ENCODE peak calls at places on chromosomes 4 and X, in four cellular contexts. Y is heart left ventricle, F is breast epithelium, T is cardiac fibroblast. W is an unnamed sample.
A peak's percentile ranks its signal among the peaks of the same experiment; 100 is the strongest.

GRCh38 chr4:88690355-88690754 is 7.3 kb downstream of the NAP1L5 start:
- DNase-seq in Y (no peak), F (no peak), T (peak; percentile 80), W (peak; percentile 47)

GRCh38 chr4:88382621-88383020 is 4.0 kb downstream of the HERC6 start:
- DNase-seq in Y (no peak), F (no peak), T (peak; percentile 2), W (no peak)

GRCh38 chr4:94536649-94537464 is 85.1 kb downstream of the PDLIM5 start:
- DNase-seq in Y (no peak), F (no peak), T (peak; percentile 41), W (no peak)

GRCh38 chrX:15930585-15930984 is 76.0 kb upstream of the AP1S2 start:
- DNase-seq in Y (no peak), F (no peak), T (peak; percentile 66), W (peak; percentile 28)

GRCh38 chr4:107586321-107586720 is 133.7 kb downstream of the PAPSS1 start:
- DNase-seq in Y (no peak), F (no peak), T (peak; percentile 12), W (no peak)

GRCh38 chr4:123478859-123479345 is 82.3 kb downstream of the SPRY1 start:
- DNase-seq in Y (no peak), F (peak; percentile 45), T (peak; percentile 26), W (peak; percentile 89)

GRCh38 chr4:8541981-8542715 is 38.0 kb upstream of the GPR78 start:
- DNase-seq in Y (no peak), F (no peak), T (no peak), W (no peak)

GRCh38 chr4:3213101-3213416 is 35.9 kb upstream of the MSANTD1 start:
- DNase-seq in Y (no peak), F (no peak), T (no peak), W (no peak)

GRCh38 chr4:93152461-93152860 is 676.1 kb upstream of the ATOH1 start:
- DNase-seq in Y (no peak), F (no peak), T (no peak), W (no peak)

GRCh38 chrX:55008571-55009358 is 8.6 kb downstream of the APEX2 start:
- DNase-seq in Y (no peak), F (no peak), T (peak; percentile 15), W (peak; percentile 47)

GRCh38 chr4:4607336-4608213 is 65.7 kb upstream of the STX18 start:
- DNase-seq in Y (no peak), F (no peak), T (no peak), W (no peak)

GRCh38 chr4:188228279-188228678 is 89.0 kb downstream of the TRIML1 start:
- DNase-seq in Y (no peak), F (no peak), T (no peak), W (no peak)

GRCh38 chr4:91448668-91449330 is 855.0 kb upstream of the GRID2 start:
- DNase-seq in Y (no peak), F (no peak), T (peak; percentile 8), W (no peak)

GRCh38 chr4:95086532-95086931 is 328.8 kb downstream of the BMPR1B start:
- DNase-seq in Y (no peak), F (no peak), T (no peak), W (no peak)

GRCh38 chr4:157994863-157995262 is 178.0 kb downstream of the GASK1B start:
- DNase-seq in Y (no peak), F (no peak), T (peak; percentile 44), W (peak; percentile 40)

GRCh38 chr4:42816189-42816588 is 76.3 kb upstream of the GRXCR1 start:
- DNase-seq in Y (no peak), F (no peak), T (no peak), W (no peak)

GRCh38 chr4:6649216-6649615 is 8.7 kb downstream of the MRFAP1 start:
- DNase-seq in Y (no peak), F (no peak), T (no peak), W (no peak)

GRCh38 chr4:37976513-37976912 is 16.3 kb downstream of the PTTG2 start:
- DNase-seq in Y (no peak), F (no peak), T (peak; percentile 16), W (peak; percentile 16)

GRCh38 chrX:104315555-104315954 is 60.8 kb upstream of the ESX1 start:
- DNase-seq in Y (no peak), F (no peak), T (peak; percentile 35), W (peak; percentile 68)

GRCh38 chr4:112142152-112142551 is 3.1 kb upstream of the FAM241A start:
- DNase-seq in Y (no peak), F (no peak), T (no peak), W (no peak)

GRCh38 chrX:110087485-110088356 is 84.8 kb downstream of the TMEM164 start:
- DNase-seq in Y (no peak), F (no peak), T (peak; percentile 97), W (peak; percentile 91)

GRCh38 chr4:113293673-113294072 is 244.2 kb downstream of the ANK2 start:
- DNase-seq in Y (no peak), F (no peak), T (no peak), W (no peak)

GRCh38 chrX:102714994-102715393 is 2.7 kb downstream of the GPRASP2 start:
- DNase-seq in Y (no peak), F (no peak), T (no peak), W (no peak)

GRCh38 chr4:147788791-147789190 is 56.9 kb downstream of the ARHGAP10 start:
- DNase-seq in Y (no peak), F (no peak), T (no peak), W (peak; percentile 77)

GRCh38 chr4:147791870-147792269 is 60.0 kb downstream of the ARHGAP10 start:
- DNase-seq in Y (no peak), F (no peak), T (peak; percentile 37), W (no peak)

GRCh38 chr4:147789596-147789995 is 57.7 kb downstream of the ARHGAP10 start:
- DNase-seq in Y (no peak), F (no peak), T (peak; percentile 36), W (peak; percentile 66)

GRCh38 chr4:147791341-147791740 is 59.5 kb downstream of the ARHGAP10 start:
- DNase-seq in Y (no peak), F (no peak), T (no peak), W (no peak)

GRCh38 chr4:147790412-147790811 is 58.5 kb downstream of the ARHGAP10 start:
- DNase-seq in Y (no peak), F (no peak), T (no peak), W (no peak)
- H3K4me3 ChIP-seq in Y (no peak overlapping the region), F (no peak overlapping the region), T (no peak overlapping the region), W (no peak overlapping the region)

DNA sequence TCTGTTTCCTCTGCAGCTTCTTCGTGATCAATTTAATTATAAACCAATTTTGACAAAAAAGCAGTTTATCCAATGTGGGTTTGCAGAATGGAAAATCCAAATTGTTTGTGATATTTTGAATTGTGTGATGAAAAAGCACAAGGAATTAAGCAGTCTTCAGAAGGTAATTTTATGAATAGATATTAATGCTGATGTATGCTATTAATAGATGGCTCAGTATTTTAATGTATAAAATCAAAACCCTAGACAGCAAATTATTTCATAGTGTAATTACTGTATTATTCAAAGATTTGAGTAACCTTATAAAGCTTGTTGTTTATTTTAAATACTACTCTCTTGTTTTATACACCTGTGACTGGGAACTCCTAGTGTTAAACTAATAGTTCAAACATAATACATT is 20.0 kb downstream of the CEP44 start:
- DNase-seq in Y (no peak), F (no peak), T (no peak), W (no peak)
- TF ChIP-seq CTCF in Y (no peak), F (no peak), T (no peak), W (no peak)

GRCh38 chrX:154457491-154458115 is 478 bp upstream of the PLXNA3 start:
- DNase-seq in Y (peak; percentile 38), F (no peak), T (no peak), W (no peak)
- H3K4me3 ChIP-seq in Y (peak overlapping the region; percentile 61), F (peak overlapping the region; percentile 61), T (peak overlapping the region; percentile 46), W (peak overlapping the region; percentile 54)

DNA sequence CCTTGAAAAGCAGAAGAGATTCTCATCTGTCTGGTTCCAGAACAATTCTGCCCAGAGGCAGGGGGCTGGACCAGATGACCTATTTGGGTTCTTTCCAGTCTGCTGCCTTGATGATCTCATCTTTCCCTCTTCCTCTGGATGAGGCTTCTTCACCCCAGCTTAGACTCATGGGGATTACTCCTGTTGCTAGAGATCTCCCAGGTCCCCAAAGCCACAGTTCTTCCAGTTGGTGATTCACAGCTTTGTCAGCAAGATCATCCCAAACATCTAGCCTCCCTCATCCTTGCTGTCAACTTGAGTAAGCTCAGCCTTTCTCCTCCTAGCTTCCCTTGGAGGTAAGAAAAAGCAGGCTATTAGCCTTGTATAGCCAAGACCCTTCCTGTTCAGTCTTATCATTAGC is 64.2 kb upstream of the PJA1 start:
- DNase-seq in Y (no peak), F (no peak), T (peak; percentile 71), W (peak; percentile 51)
- TF ChIP-seq CTCF in Y (no peak), F (no peak), T (no peak), W (no peak)

GRCh38 chr4:55398461-55398860 is 2.7 kb downstream of the TMEM165 start:
- DNase-seq in Y (no peak), F (no peak), T (peak; percentile 78), W (peak; percentile 59)

GRCh38 chr4:55397024-55397520 is 1.3 kb downstream of the TMEM165 start:
- DNase-seq in Y (no peak), F (peak; percentile 19), T (peak; percentile 52), W (peak; percentile 23)

GRCh38 chr4:55396305-55397023 is 707 bp downstream of the TMEM165 start:
- DNase-seq in Y (peak; percentile 69), F (peak; percentile 21), T (peak; percentile 70), W (peak; percentile 56)

GRCh38 chr4:55398966-55399365 is 3.2 kb downstream of the TMEM165 start:
- DNase-seq in Y (no peak), F (no peak), T (peak; percentile 29), W (peak; percentile 30)

GRCh38 chr4:55397521-55398321 is 2.0 kb downstream of the TMEM165 start:
- DNase-seq in Y (no peak), F (no peak), T (peak; percentile 91), W (peak; percentile 92)
- H3K4me3 ChIP-seq in Y (peak overlapping the region; percentile 90), F (peak overlapping the region; percentile 97), T (peak overlapping the region; percentile 77), W (peak overlapping the region; percentile 92)

GRCh38 chrX:100654256-100654655 is 10.3 kb downstream of the SRPX2 start:
- DNase-seq in Y (no peak), F (no peak), T (peak; percentile 51), W (peak; percentile 64)
- TF ChIP-seq CTCF in Y (peak; percentile 22), F (no peak), T (no peak), W (no peak)

W was measured in fibroblast of villous mesenchyme.